ENCODE peak calls at places on chromosome 21, in five cellular contexts. Z is occipital lobe, C is choroid plexus epithelial cell, J is heart left ventricle, R is endothelial cell. Q is an unnamed sample.

GRCh38 chr21:45847870-45848269 is 133.7 kb upstream of the COL6A1 start:
- DNase-seq in J (no peak), R (no peak), Z (no peak), C (no peak), Q (no peak)

GRCh38 chr21:34344058-34344425 is 19.8 kb upstream of the KCNE2 start:
- DNase-seq in Z (no peak), J (no peak), R (no peak), C (no peak), Q (peak)

GRCh38 chr21:25895565-25896205 is 160.9 kb downstream of the GABPA start:
- DNase-seq in Z (no peak), J (no peak), C (peak), R (no peak), Q (no peak)

GRCh38 chr21:42567181-42567560 is 53.5 kb downstream of the SLC37A1 start:
- DNase-seq in C (no peak), J (no peak), R (no peak), Z (no peak), Q (no peak)

GRCh38 chr21:33071878-33072306 is 2.0 kb downstream of the OLIG1 start:
- DNase-seq in R (peak), Z (no peak), C (peak), J (no peak), Q (no peak)

GRCh38 chr21:21096956-21097355 is 98.7 kb downstream of the NCAM2 start:
- DNase-seq in R (no peak), Z (no peak), C (peak), J (no peak), Q (no peak)

GRCh38 chr21:32940079-32941014 is 85.4 kb upstream of the OLIG2 start:
- DNase-seq in Z (no peak), R (peak), C (peak), J (peak), Q (peak)

GRCh38 chr21:35737899-35738341 is 322.4 kb downstream of the SETD4 start:
- DNase-seq in R (no peak), Z (no peak), C (peak), J (peak), Q (no peak)

GRCh38 chr21:38756746-38757145 is 49.0 kb upstream of the ETS2 start:
- DNase-seq in R (no peak), C (peak), Z (no peak), J (no peak), Q (no peak)

GRCh38 chr21:43975469-43976098 is 36.5 kb upstream of the TRAPPC10 start:
- DNase-seq in C (peak), Z (peak), J (peak), R (peak), Q (peak)

GRCh38 chr21:15058718-15059316 is 6.0 kb downstream of the NRIP1 start:
- DNase-seq in Z (no peak), C (peak), J (no peak), R (no peak), Q (no peak)

GRCh38 chr21:14321042-14321441 is 61.9 kb downstream of the HSPA13 start:
- DNase-seq in C (peak), R (no peak), Z (no peak), J (no peak), Q (no peak)

GRCh38 chr21:34200288-34200905 is 127.0 kb downstream of the MRPS6 start:
- DNase-seq in Z (no peak), R (no peak), C (peak), J (no peak), Q (no peak)

GRCh38 chr21:15227919-15228318 is 163.1 kb upstream of the NRIP1 start:
- DNase-seq in Z (no peak), R (no peak), C (no peak), J (no peak), Q (no peak)

GRCh38 chr21:26170471-26171309 is at the start of gene APP:
- DNase-seq in J (peak), Z (peak), R (peak), C (peak), Q (peak)

GRCh38 chr21:45543710-45544448 is 1.6 kb upstream of the SLC19A1 start:
- DNase-seq in J (no peak), Z (no peak), R (peak), C (no peak), Q (no peak)

GRCh38 chr21:44708213-44708865 is 3.0 kb downstream of the TSPEAR start:
- DNase-seq in C (no peak), J (peak), R (no peak), Z (no peak), Q (no peak)

GRCh38 chr21:35136586-35137254 is 87.6 kb upstream of the RUNX1 start:
- DNase-seq in Z (no peak), R (no peak), C (peak), J (no peak), Q (no peak)

GRCh38 chr21:34365794-34366193 is 2.0 kb downstream of the KCNE2 start:
- DNase-seq in Z (no peak), R (no peak), C (no peak), J (no peak), Q (no peak)

GRCh38 chr21:44893948-44894656 is 20.6 kb upstream of the PTTG1IP start:
- DNase-seq in R (no peak), J (peak), Z (no peak), C (no peak), Q (no peak)

GRCh38 chr21:31363720-31364119 is 19.7 kb upstream of the TIAM1 start:
- DNase-seq in R (peak), Z (no peak), C (peak), J (no peak), Q (no peak)

GRCh38 chr21:46617267-46618051 is 12.6 kb upstream of the S100B start:
- DNase-seq in C (peak), J (no peak), Z (no peak), R (no peak), Q (no peak)

GRCh38 chr21:24514081-24514733 is 1093.1 kb downstream of the MRPL39 start:
- DNase-seq in J (no peak), R (no peak), Z (no peak), C (peak), Q (no peak)

GRCh38 chr21:16181024-16181423 is 451.2 kb downstream of the USP25 start:
- DNase-seq in C (peak), J (no peak), R (no peak), Z (no peak), Q (no peak)

GRCh38 chr21:38824124-38824822 is 18.5 kb downstream of the ETS2 start:
- DNase-seq in J (no peak), C (peak), R (no peak), Z (no peak), Q (no peak)

GRCh38 chr21:33940164-33940563 is 24.6 kb upstream of the ATP5PO start:
- DNase-seq in Z (no peak), C (no peak), J (no peak), R (no peak), Q (no peak)

GRCh38 chr21:17003221-17003620 is 509.6 kb upstream of the CXADR start:
- DNase-seq in J (no peak), Z (no peak), R (no peak), C (peak), Q (no peak)

GRCh38 chr21:42115136-42115683 is 44.1 kb downstream of the UMODL1 start:
- DNase-seq in R (no peak), J (no peak), C (no peak), Z (no peak), Q (no peak)